ENCODE peak calls at places on chromosomes 3 and 15, in nine cellular contexts. D is ureter; Y is SIG-M5; J is LoVo; F is memory B cell; Q is AG09319; S is stimulated activated naive CD8-positive, alpha-beta T cell treated with anti-CD3 and anti-CD28 coated beads, Interleukin-15, amount 100 ng/mL, for 72 hours; M is NCI-H524; P is cardiac fibroblast. U is an unnamed sample.

GRCh38 chr3:47008258-47008671 is 28.8 kb downstream of the NBEAL2 start:
- DNase-seq in J (no peak), S (no peak), Y (no peak), F (no peak), M (no peak), D (peak), P (no peak), Q (no peak), U (no peak)

GRCh38 chr3:64627471-64628321 is 60.1 kb downstream of the ADAMTS9 start:
- DNase-seq in P (no peak), Y (no peak), S (no peak), D (no peak), Q (no peak), F (no peak), J (peak), M (no peak), U (no peak)

GRCh38 chr3:69647710-69648109 is 91.6 kb upstream of the MITF start:
- DNase-seq in F (no peak), Q (no peak), S (no peak), M (no peak), P (no peak), J (no peak), D (no peak), Y (no peak), U (peak)

GRCh38 chr3:88031543-88032148 is 27.2 kb downstream of the CGGBP1 start:
- DNase-seq in S (no peak), Q (no peak), Y (no peak), J (peak), D (no peak), F (no peak), P (peak), M (no peak), U (no peak)

GRCh38 chr3:15768421-15769255 is 29.1 kb downstream of the ANKRD28 start:
- DNase-seq in P (peak), Y (no peak), F (no peak), D (no peak), J (peak), S (no peak), M (no peak), Q (peak), U (peak)

GRCh38 chr3:11807651-11808050 is 39.0 kb downstream of the TAMM41 start:
- DNase-seq in J (no peak), S (no peak), M (no peak), P (no peak), Y (no peak), F (no peak), Q (no peak), D (no peak), U (no peak)

GRCh38 chr3:171225698-171226097 is 199.2 kb upstream of the SLC2A2 start:
- DNase-seq in M (no peak), F (no peak), J (no peak), S (no peak), P (peak), Q (no peak), D (no peak), Y (no peak), U (no peak)

GRCh38 chr15:71651750-71652186 is 158.6 kb upstream of the NR2E3 start:
- DNase-seq in P (peak), M (peak), S (peak), D (peak), J (peak), Q (peak), Y (no peak), F (no peak), U (no peak)

GRCh38 chr3:119195911-119196310 is 22.5 kb downstream of the UPK1B start:
- DNase-seq in J (no peak), P (no peak), M (no peak), S (no peak), F (no peak), D (no peak), Q (no peak), Y (no peak), U (no peak)

GRCh38 chr3:16253601-16254000 is 11.1 kb downstream of the DPH3 start:
- DNase-seq in P (peak), M (no peak), J (no peak), F (no peak), Y (peak), D (no peak), Q (no peak), S (no peak), U (peak)

GRCh38 chr3:187946981-187947380 is 201.7 kb upstream of the BCL6 start:
- DNase-seq in F (no peak), S (no peak), P (no peak), Q (no peak), J (no peak), M (no peak), D (no peak), Y (no peak), U (no peak)

GRCh38 chr3:175255698-175256097 is 396.6 kb downstream of the NAALADL2 start:
- DNase-seq in F (no peak), P (peak), Q (no peak), Y (no peak), M (no peak), S (no peak), J (no peak), D (no peak), U (no peak)

GRCh38 chr3:127953092-127953491 is 38.1 kb downstream of the KBTBD12 start:
- DNase-seq in M (no peak), Q (no peak), J (no peak), S (no peak), Y (no peak), D (no peak), F (no peak), P (peak), U (no peak)

GRCh38 chr15:64991536-64992135 is 1.9 kb upstream of the SPG21 start:
- DNase-seq in M (peak), P (no peak), Q (no peak), Y (no peak), S (no peak), F (no peak), J (no peak), D (no peak), U (no peak)

GRCh38 chr3:105976211-105976610 is 107.4 kb upstream of the CBLB start:
- DNase-seq in M (no peak), Y (no peak), S (no peak), F (no peak), Q (no peak), P (no peak), D (no peak), J (no peak), U (no peak)

GRCh38 chr15:48185527-48185926 is 5.9 kb upstream of the CTXN2 start:
- DNase-seq in S (no peak), D (no peak), F (no peak), Q (no peak), Y (no peak), M (no peak), J (no peak), P (no peak), U (no peak)

GRCh38 chr3:102224171-102224570 is 210.6 kb upstream of the ZPLD1 start:
- DNase-seq in F (no peak), M (no peak), S (no peak), P (peak), J (peak), D (no peak), Y (no peak), Q (peak), U (no peak)

GRCh38 chr3:138180375-138181029 is 5.8 kb upstream of the DBR1 start:
- DNase-seq in D (no peak), Q (no peak), Y (no peak), J (peak), S (no peak), M (peak), P (peak), F (no peak), U (no peak)

GRCh38 chr3:112043621-112044201 is 9.2 kb downstream of the TMPRSS7 start:
- DNase-seq in Q (peak), P (peak), M (peak), D (peak), J (peak), F (peak), S (peak), Y (no peak), U (peak)

GRCh38 chr15:45454825-45455224 is 67.7 kb downstream of the SLC30A4 start:
- DNase-seq in Y (peak), M (no peak), J (peak), F (peak), S (peak), P (peak), D (peak), Q (peak), U (peak)

GRCh38 chr3:47455806-47456452 is 19.8 kb downstream of the SCAP start:
- DNase-seq in S (no peak), Y (no peak), D (no peak), F (no peak), M (no peak), J (no peak), Q (no peak), P (peak), U (no peak)

U was measured in HL-60.